ENCODE peak calls at places on chromosomes 6 and 20, in four cellular contexts. N, C, K and J are unnamed samples.

GRCh38 chr6:104684911-104685415 is 174.8 kb downstream of the HACE1 start:
- DNase-seq in N (no peak), C (no peak), K (no peak), J (no peak)

GRCh38 chr6:1627884-1628550 is 18.3 kb downstream of the FOXC1 start:
- DNase-seq in N (peak), C (no peak), K (no peak), J (no peak)

GRCh38 chr6:142376115-142376514 is 74.3 kb downstream of the ADGRG6 start:
- DNase-seq in N (no peak), C (no peak), K (no peak), J (no peak)

GRCh38 chr6:100296810-100297544 is 167.7 kb downstream of the SIM1 start:
- DNase-seq in N (no peak), C (peak), K (no peak), J (no peak)

GRCh38 chr6:149033454-149034241 is 283.9 kb upstream of the TAB2 start:
- DNase-seq in N (no peak), C (no peak), K (no peak), J (no peak)

GRCh38 chr6:136893187-136893586 is 28.9 kb upstream of the SLC35D3 start:
- DNase-seq in N (no peak), C (no peak), K (no peak), J (no peak)

GRCh38 chr20:40882173-40882572 is 146.4 kb upstream of the TOP1 start:
- DNase-seq in N (no peak), C (no peak), K (peak), J (no peak)

GRCh38 chr20:12721636-12722035 is 287.1 kb upstream of the SPTLC3 start:
- DNase-seq in N (no peak), C (no peak), K (no peak), J (no peak)

GRCh38 chr6:136095961-136096360 is 154.2 kb downstream of the MTFR2 start:
- DNase-seq in N (no peak), C (no peak), K (no peak), J (peak)

GRCh38 chr6:96898241-96898851 is 655 bp upstream of the NDUFAF4 start:
- DNase-seq in N (peak), C (no peak), K (no peak), J (peak)

GRCh38 chr6:96899599-96899998 is 1.9 kb upstream of the NDUFAF4 start:
- DNase-seq in N (no peak), C (no peak), K (no peak), J (no peak)

GRCh38 chr6:96897396-96898240 is at the start of gene NDUFAF4:
- DNase-seq in N (peak), C (peak), K (peak), J (peak)

GRCh38 chr6:96900873-96901272 is 3.2 kb upstream of the NDUFAF4 start:
- DNase-seq in N (no peak), C (no peak), K (no peak), J (no peak)

GRCh38 chr6:96899019-96899418 is 1.3 kb upstream of the NDUFAF4 start:
- DNase-seq in N (peak), C (peak), K (no peak), J (peak)
- H3K27ac ChIP-seq in N (peak), C (peak), K (peak), J (peak)

GRCh38 chr6:27503436-27504030 is 30.6 kb upstream of the ZNF184 start:
- DNase-seq in N (peak), C (peak), K (peak), J (peak)
- H3K27ac ChIP-seq in N (no peak), C (peak), K (peak), J (no peak)

GRCh38 chr6:311679-312220 is 19.5 kb downstream of the DUSP22 start:
- DNase-seq in N (no peak), C (no peak), K (no peak), J (no peak)
- H3K27ac ChIP-seq in N (no peak), C (no peak), K (no peak), J (no peak)

GRCh38 chr6:17478946-17479345 is 85.6 kb downstream of the CAP2 start:
- DNase-seq in N (no peak), C (no peak), K (no peak), J (no peak)
- H3K27ac ChIP-seq in N (no peak), C (no peak), K (no peak), J (peak)

GRCh38 chr6:6681443-6681842 is 92.9 kb downstream of the LY86 start:
- DNase-seq in N (no peak), C (no peak), K (no peak), J (no peak)

GRCh38 chr6:6683964-6684363 is 95.4 kb downstream of the LY86 start:
- DNase-seq in N (no peak), C (no peak), K (no peak), J (no peak)

GRCh38 chr6:6680524-6680923 is 92.0 kb downstream of the LY86 start:
- DNase-seq in N (no peak), C (no peak), K (no peak), J (no peak)

GRCh38 chr6:6684365-6684833 is 95.9 kb downstream of the LY86 start:
- DNase-seq in N (no peak), C (no peak), K (peak), J (no peak)

GRCh38 chr6:6682225-6682624 is 93.7 kb downstream of the LY86 start:
- DNase-seq in N (no peak), C (no peak), K (no peak), J (no peak)
- H3K27ac ChIP-seq in N (no peak), C (no peak), K (no peak), J (no peak)